ENCODE peak calls at places on chromosomes 16 and 17, in ten cellular contexts. C is EL, S is sciatic nerve, E is left ventricle myocardium inferior, L is AG20443, A is glutamatergic neuron, Q is NCI-H1417, G is B cell, Y is NCI-H69, B is GM13977. X is an unnamed sample.

GRCh38 chr16:3716831-3717234 is 491 bp downstream of the TRAP1 start:
- DNase-seq in C (peak; percentile 38), S (no peak), E (no peak), L (peak; percentile 51), A (peak; percentile 51), Q (no peak), G (no peak), Y (peak; percentile 77), B (peak; percentile 48), X (no peak)

GRCh38 chr17:13513039-13513405 is 88.7 kb downstream of the HS3ST3A1 start:
- DNase-seq in C (peak; percentile 34), S (no peak), E (no peak), L (peak; percentile 57), A (no peak), Q (no peak), G (no peak), Y (no peak), B (no peak), X (no peak)

GRCh38 chr17:77382356-77382911 is 241.7 kb downstream of the SEC14L1 start:
- DNase-seq in C (no peak), S (no peak), E (no peak), L (no peak), A (no peak), Q (no peak), G (no peak), Y (peak; percentile 52), B (peak; percentile 66), X (no peak)

GRCh38 chr16:85330694-85331188 is 218.5 kb upstream of the CIBAR2 start:
- DNase-seq in C (peak; percentile 65), S (no peak), E (no peak), L (peak; percentile 90), A (no peak), Q (peak; percentile 61), G (peak; percentile 45), Y (peak; percentile 84), B (peak; percentile 77), X (peak; percentile 86)

GRCh38 chr16:67155305-67156145 is 4.2 kb downstream of the TRADD start:
- DNase-seq in C (peak; percentile 72), S (peak; percentile 86), E (peak; percentile 72), L (peak; percentile 94), A (peak; percentile 92), Q (peak; percentile 73), G (peak; percentile 67), Y (peak; percentile 78), B (peak; percentile 95), X (no peak)

GRCh38 chr17:35616506-35616905 is 29.4 kb downstream of the AP2B1 start:
- DNase-seq in C (no peak), S (no peak), E (no peak), L (no peak), A (no peak), Q (no peak), G (no peak), Y (no peak), B (no peak), X (no peak)

GRCh38 chr17:42365136-42365535 is 23.1 kb downstream of the STAT3 start:
- DNase-seq in C (peak; percentile 79), S (no peak), E (no peak), L (peak; percentile 71), A (no peak), Q (no peak), G (no peak), Y (no peak), B (no peak), X (no peak)

GRCh38 chr17:56038136-56038535 is 115.1 kb upstream of the ANKFN1 start:
- DNase-seq in C (no peak), S (no peak), E (no peak), L (no peak), A (no peak), Q (peak; percentile 28), G (no peak), Y (no peak), B (no peak), X (no peak)

GRCh38 chr17:68849673-68850260 is 105.4 kb downstream of the ABCA8 start:
- DNase-seq in C (no peak), S (no peak), E (no peak), L (no peak), A (no peak), Q (peak; percentile 58), G (no peak), Y (peak; percentile 62), B (no peak), X (no peak)

GRCh38 chr17:35243459-35244204 is 760 bp downstream of the SLFN5 start:
- DNase-seq in C (peak; percentile 74), S (peak; percentile 64), E (peak; percentile 33), L (peak; percentile 47), A (peak; percentile 23), Q (peak; percentile 48), G (peak; percentile 54), Y (peak; percentile 24), B (peak; percentile 41), X (no peak)

GRCh38 chr17:36149296-36149820 is 27.1 kb downstream of the TBC1D3B start:
- DNase-seq in C (peak; percentile 25), S (peak; percentile 63), E (peak; percentile 21), L (peak; percentile 72), A (no peak), Q (no peak), G (no peak), Y (no peak), B (no peak), X (no peak)

GRCh38 chr17:36132421-36132831 is 28.8 kb downstream of the CCL4 start:
- DNase-seq in C (no peak), S (no peak), E (no peak), L (no peak), A (no peak), Q (no peak), G (peak; percentile 47), Y (no peak), B (peak; percentile 31), X (no peak)

GRCh38 chr16:73053379-73054130 is 5.6 kb upstream of the ZFHX3 start:
- DNase-seq in C (peak; percentile 53), S (no peak), E (no peak), L (no peak), A (no peak), Q (peak; percentile 57), G (no peak), Y (no peak), B (no peak), X (peak; percentile 55)

GRCh38 chr17:72838581-72838980 is 253.9 kb downstream of the SLC39A11 start:
- DNase-seq in C (no peak), S (no peak), E (no peak), L (no peak), A (no peak), Q (no peak), G (no peak), Y (no peak), B (no peak), X (no peak)

GRCh38 chr16:3095869-3096268 is 3.2 kb downstream of the ZSCAN10 start:
- DNase-seq in C (peak; percentile 24), S (no peak), E (no peak), L (peak; percentile 33), A (no peak), Q (no peak), G (peak; percentile 87), Y (peak; percentile 39), B (peak; percentile 93), X (peak; percentile 21)

GRCh38 chr17:76011951-76012350 is 11.3 kb downstream of the CDK3 start:
- DNase-seq in C (peak; percentile 35), S (peak; percentile 34), E (no peak), L (no peak), A (no peak), Q (no peak), G (no peak), Y (no peak), B (no peak), X (no peak)

GRCh38 chr17:68782829-68783228 is 172.4 kb downstream of the ABCA8 start:
- DNase-seq in C (peak; percentile 22), S (no peak), E (peak; percentile 20), L (peak; percentile 77), A (no peak), Q (no peak), G (no peak), Y (no peak), B (no peak), X (no peak)

GRCh38 chr17:59361916-59362810 is 30.7 kb downstream of the YPEL2 start:
- DNase-seq in C (peak; percentile 91), S (no peak), E (no peak), L (peak; percentile 63), A (no peak), Q (peak; percentile 30), G (peak; percentile 75), Y (peak; percentile 81), B (peak; percentile 42), X (no peak)

GRCh38 chr17:8057691-8058114 is 18.8 kb downstream of the ALOX15B start:
- DNase-seq in C (peak; percentile 80), S (no peak), E (no peak), L (peak; percentile 84), A (no peak), Q (peak; percentile 68), G (peak; percentile 63), Y (peak; percentile 70), B (peak; percentile 84), X (peak; percentile 83)

GRCh38 chr16:25838724-25839186 is 147.0 kb downstream of the HS3ST4 start:
- DNase-seq in C (peak; percentile 33), S (no peak), E (no peak), L (peak; percentile 63), A (no peak), Q (peak; percentile 68), G (peak; percentile 44), Y (peak; percentile 72), B (peak; percentile 24), X (peak; percentile 27)

X was measured in HCT116.